ENCODE peak calls at places on chromosomes 4 and X, in six cellular contexts. V, F, I, A, K and M are unnamed samples. For H3K79me2, the result is how much of the 10 kb centered on the place peaks cover.

GRCh38 chrX:17161991-17162390 is 213.0 kb upstream of the NHS start:
- DNase-seq in A (no peak), F (no peak), I (no peak), K (no peak), V (no peak), M (no peak)

GRCh38 chr4:113116414-113117345 is 67.2 kb downstream of the ANK2 start:
- DNase-seq in I (no peak), V (no peak), K (no peak), F (peak), A (no peak), M (peak)

GRCh38 chr4:5892321-5893012 is 419 bp downstream of the CRMP1 start:
- DNase-seq in V (no peak), F (no peak), A (no peak), K (peak), I (no peak), M (peak)

GRCh38 chrX:2188316-2188715 is 312.5 kb downstream of the DHRSX start:
- DNase-seq in I (no peak), A (no peak), F (no peak), V (no peak), K (no peak), M (no peak)

GRCh38 chr4:10102193-10102980 is 14.2 kb downstream of the WDR1 start:
- DNase-seq in K (no peak), F (no peak), I (no peak), V (no peak), A (no peak), M (peak)

GRCh38 chr4:17515724-17516407 is 901 bp downstream of the CLRN2 start:
- DNase-seq in V (no peak), I (no peak), K (no peak), F (no peak), A (no peak), M (no peak)

GRCh38 chr4:26081795-26082498 is 167.9 kb downstream of the SMIM20 start:
- DNase-seq in I (peak), A (no peak), F (no peak), K (no peak), V (no peak), M (peak)

GRCh38 chr4:19402666-19403065 is 849.0 kb upstream of the SLIT2 start:
- DNase-seq in V (no peak), A (no peak), I (no peak), K (no peak), F (no peak), M (no peak)

GRCh38 chr4:163923092-163923491 is 428.6 kb downstream of the TMA16 start:
- DNase-seq in A (no peak), I (no peak), V (no peak), K (no peak), F (no peak), M (no peak)

GRCh38 chr4:10160280-10160856 is 43.8 kb upstream of the WDR1 start:
- DNase-seq in V (no peak), K (no peak), A (no peak), F (peak), I (no peak), M (peak)

GRCh38 chrX:31287861-31288260 is 216.0 kb upstream of the FTHL17 start:
- DNase-seq in F (no peak), A (no peak), V (no peak), K (no peak), I (no peak), M (no peak)

GRCh38 chr4:172850838-172851237 is 317.8 kb upstream of the GALNT7 start:
- DNase-seq in K (no peak), I (no peak), A (peak), F (no peak), V (no peak), M (no peak)

GRCh38 chrX:39311646-39312045 is 510.4 kb downstream of the MID1IP1 start:
- DNase-seq in K (no peak), I (no peak), A (no peak), F (no peak), V (no peak), M (no peak)

GRCh38 chr4:149999485-150000074 is 78.7 kb upstream of the DCLK2 start:
- DNase-seq in A (no peak), I (peak), K (peak), V (no peak), F (no peak), M (peak)

GRCh38 chrX:38205037-38205436 is 15.6 kb downstream of the SRPX start:
- DNase-seq in I (no peak), A (no peak), V (no peak), F (no peak), K (no peak), M (no peak)

GRCh38 chr4:69831270-69831627 is 28.7 kb downstream of the SULT1E1 start:
- DNase-seq in V (no peak), A (no peak), K (no peak), I (no peak), F (no peak), M (no peak)

GRCh38 chr4:5471206-5471605 is 237.2 kb downstream of the EVC2 start:
- DNase-seq in F (no peak), I (no peak), K (no peak), V (no peak), A (no peak), M (no peak)

GRCh38 chr4:148795156-148795864 is 353.1 kb upstream of the NR3C2 start:
- DNase-seq in V (no peak), K (no peak), F (peak), I (no peak), A (peak), M (peak)

GRCh38 chr4:26031704-26032103 is 117.7 kb downstream of the SMIM20 start:
- DNase-seq in A (no peak), K (no peak), V (no peak), F (no peak), I (no peak), M (no peak)

GRCh38 chr4:40976343-40976742 is 226.6 kb downstream of the NSUN7 start:
- DNase-seq in A (no peak), I (peak), V (no peak), F (no peak), K (peak), M (peak)

GRCh38 chr4:183571350-183572076 is 66.7 kb downstream of the ING2 start:
- DNase-seq in F (no peak), V (no peak), I (no peak), K (peak), A (no peak), M (no peak)

GRCh38 chrX:253451-254297 is 27.5 kb upstream of the PLCXD1 start:
- DNase-seq in K (no peak), I (no peak), A (no peak), F (no peak), V (no peak), M (no peak)

GRCh38 chrX:9598344-9598743 is 133.5 kb downstream of the TBL1X start:
- DNase-seq in I (no peak), A (no peak), K (no peak), V (no peak), F (no peak), M (no peak)

GRCh38 chr4:101346562-101347266 is 612 bp downstream of the PPP3CA start:
- DNase-seq in K (no peak), F (peak), I (peak), A (no peak), V (peak), M (peak)

GRCh38 chr4:171473155-171473554 is 340.0 kb upstream of the GALNTL6 start:
- DNase-seq in V (no peak), K (no peak), I (no peak), A (no peak), F (no peak), M (no peak)

GRCh38 chr4:152795891-152796290 is 16.1 kb downstream of the ARFIP1 start:
- DNase-seq in I (no peak), A (no peak), K (no peak), V (no peak), F (no peak), M (no peak)
- H3K79me2 ChIP-seq in I (half or more), A (under half), K (half or more), V (under half), F (under half), M (half or more)

DNA sequence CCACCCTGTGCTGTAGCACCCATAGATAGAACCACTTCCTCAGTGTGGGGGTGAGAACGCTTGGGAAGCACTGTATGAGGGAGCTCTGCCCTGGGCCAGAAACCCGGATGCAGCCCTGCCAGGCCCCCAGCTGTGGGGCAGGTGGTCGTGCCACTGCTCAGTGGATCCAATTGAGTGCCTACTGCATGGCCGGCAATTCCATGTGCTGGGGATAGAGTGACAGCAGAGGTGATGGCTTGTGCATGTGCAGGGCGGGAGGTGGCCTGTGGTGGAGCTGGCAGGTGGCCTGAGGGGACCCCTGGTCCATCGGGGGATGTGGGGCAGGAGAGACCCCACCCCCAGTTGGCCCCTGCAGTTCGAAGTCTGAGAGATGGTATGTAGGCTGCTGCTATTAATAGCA is 60.4 kb downstream of the TRMT44 start:
- DNase-seq in A (no peak), V (no peak), K (no peak), F (no peak), I (no peak), M (no peak)
- H3K79me2 ChIP-seq in A (under half), V (under half), K (under half), F (under half), I (under half), M (under half)

GRCh38 chr4:153509724-153510123 is 43.6 kb downstream of the TMEM131L start:
- DNase-seq in I (no peak), F (no peak), A (no peak), V (no peak), K (no peak), M (no peak)
- H3K79me2 ChIP-seq in I (under half), F (under half), A (under half), V (half or more), K (under half), M (under half)

GRCh38 chr4:1491630-1492457 is 85.6 kb upstream of the NKX1-1 start:
- DNase-seq in I (no peak), V (no peak), A (no peak), F (no peak), K (no peak), M (no peak)
- H3K79me2 ChIP-seq in I (under half), V (under half), A (under half), F (under half), K (under half), M (under half)

GRCh38 chrX:153634832-153635231 is 12.2 kb upstream of the DUSP9 start:
- DNase-seq in K (peak), V (no peak), A (no peak), I (no peak), F (peak), M (no peak)
- H3K79me2 ChIP-seq in K (under half), V (under half), A (under half), I (under half), F (under half), M (under half)

DNA sequence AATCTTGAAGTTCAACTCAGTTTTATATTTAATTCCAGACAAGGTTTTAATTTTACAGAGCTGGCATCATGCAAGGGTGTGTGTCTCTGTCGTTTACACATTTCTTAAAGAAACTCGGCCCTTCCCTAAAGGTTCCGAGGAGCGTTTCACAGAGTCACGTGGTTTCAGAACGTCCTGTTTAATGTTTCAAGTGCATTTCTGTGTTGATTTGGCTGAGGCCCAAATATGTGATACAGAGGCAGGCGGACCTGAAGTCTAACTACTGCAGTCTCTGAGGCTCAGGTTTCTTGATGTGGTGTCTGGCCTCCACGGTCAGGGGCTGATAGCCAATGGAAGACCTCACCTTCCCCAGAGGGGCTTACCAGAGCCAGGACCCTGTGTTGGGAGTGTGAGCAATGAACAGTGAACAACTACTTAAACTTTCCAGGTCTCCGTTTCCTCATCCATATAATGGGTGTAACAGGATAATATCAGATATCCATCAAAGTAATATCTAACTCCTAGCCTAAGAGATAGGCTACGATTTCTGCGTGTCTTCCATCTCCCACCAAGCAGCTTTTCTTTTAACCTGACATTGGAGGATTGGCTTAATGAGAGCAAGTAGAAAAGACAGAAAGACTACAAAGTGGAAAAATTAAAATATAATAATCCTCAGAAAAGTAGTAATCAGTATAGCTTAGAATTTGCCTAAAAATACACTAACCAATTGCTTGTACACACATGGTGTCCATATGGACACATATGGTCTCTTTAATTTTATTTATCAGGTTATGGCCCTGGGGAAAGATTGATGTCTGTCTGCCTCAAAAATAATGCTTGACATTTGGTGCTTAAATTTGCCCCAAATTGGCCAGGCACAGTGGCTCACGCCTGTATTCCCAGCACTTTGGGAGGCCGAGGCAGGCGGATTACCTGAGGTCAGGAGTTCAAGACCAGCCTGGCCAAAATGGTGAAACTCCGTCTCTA is 50.0 kb upstream of the TRIM2 start:
- DNase-seq in K (peak), A (no peak), F (no peak), I (no peak), V (peak), M (no peak)
- H3K79me2 ChIP-seq in K (under half), A (under half), F (under half), I (under half), V (under half), M (under half)

DNA sequence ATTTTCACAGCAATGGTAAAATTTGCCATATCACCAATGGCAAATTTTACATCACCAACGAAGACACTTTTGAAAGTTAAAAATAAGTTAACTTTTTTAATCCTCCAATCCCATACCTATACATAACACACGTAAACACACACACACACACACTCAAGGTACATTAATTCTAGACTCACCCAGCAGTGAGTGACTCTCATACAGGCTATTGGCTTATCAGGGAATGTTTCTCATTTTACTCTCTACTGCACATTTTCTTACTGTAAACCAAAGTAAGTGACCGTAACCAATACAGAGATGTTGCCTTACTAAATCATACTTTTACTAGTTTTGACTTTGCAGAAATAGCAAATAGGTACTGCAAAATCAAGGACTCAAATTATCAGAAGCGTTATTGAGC is 2.3 kb downstream of the VEGFC start:
- DNase-seq in I (no peak), F (no peak), V (no peak), A (no peak), K (no peak), M (no peak)
- H3K79me2 ChIP-seq in I (under half), F (under half), V (under half), A (half or more), K (half or more), M (under half)

GRCh38 chr4:94508841-94509240 is 57.1 kb downstream of the PDLIM5 start:
- DNase-seq in A (no peak), F (no peak), I (no peak), K (no peak), V (no peak), M (no peak)

GRCh38 chr4:94508256-94508655 is 56.5 kb downstream of the PDLIM5 start:
- DNase-seq in K (no peak), V (no peak), F (no peak), A (no peak), I (no peak), M (no peak)

GRCh38 chr4:94515365-94515764 is 63.6 kb downstream of the PDLIM5 start:
- DNase-seq in I (no peak), A (no peak), V (no peak), K (no peak), F (no peak), M (no peak)

GRCh38 chr4:94507708-94508107 is 56.0 kb downstream of the PDLIM5 start:
- DNase-seq in V (no peak), K (no peak), A (no peak), I (no peak), F (no peak), M (no peak)

GRCh38 chr4:94511591-94511990 is 59.8 kb downstream of the PDLIM5 start:
- DNase-seq in A (no peak), V (no peak), K (no peak), F (no peak), I (no peak), M (no peak)
- H3K79me2 ChIP-seq in A (half or more), V (under half), K (half or more), F (under half), I (under half), M (under half)